ENCODE peak calls at places on chromosomes 12 and 14, in eight cellular contexts. D is amniotic epithelial cell; E is Kasumi-1; W is GM12864; B is H4; M is hippocampal formation; I is B cell; P is effector memory CD8-positive, alpha-beta T cell. Z is an unnamed sample.

GRCh38 chr12:69509308-69509736 is 39.1 kb downstream of the FRS2 start:
- DNase-seq in M (no peak), B (no peak), I (no peak), P (no peak), W (no peak), D (no peak), E (no peak), Z (no peak)

GRCh38 chr12:22271036-22271435 is 63.5 kb downstream of the ST8SIA1 start:
- DNase-seq in I (no peak), M (no peak), P (no peak), E (no peak), B (peak), W (no peak), D (peak), Z (no peak)

GRCh38 chr12:68420225-68421008 is 88.3 kb upstream of the MDM1 start:
- DNase-seq in B (no peak), E (no peak), W (no peak), M (peak), D (peak), I (no peak), P (no peak), Z (no peak)

GRCh38 chr14:98931911-98932310 is 340.1 kb downstream of the BCL11B start:
- DNase-seq in P (peak), D (no peak), E (no peak), W (no peak), M (no peak), I (no peak), B (no peak), Z (no peak)

GRCh38 chr12:132170094-132170636 is 25.9 kb downstream of the NOC4L start:
- DNase-seq in D (peak), B (peak), P (no peak), M (no peak), E (no peak), I (no peak), W (no peak), Z (peak)

GRCh38 chr12:62698701-62699101 is 232.1 kb downstream of the MON2 start:
- DNase-seq in I (no peak), M (no peak), P (no peak), D (no peak), B (no peak), W (no peak), E (no peak), Z (no peak)

GRCh38 chr12:81274619-81275018 is 196.7 kb downstream of the ACSS3 start:
- DNase-seq in E (no peak), B (no peak), M (no peak), W (no peak), P (no peak), D (no peak), I (no peak), Z (no peak)

GRCh38 chr12:119691202-119691846 is 23.4 kb downstream of the PRKAB1 start:
- DNase-seq in P (no peak), E (no peak), M (no peak), W (no peak), B (no peak), D (no peak), I (no peak), Z (no peak)

GRCh38 chr14:81582420-81582819 is 48.8 kb upstream of the SEL1L start:
- DNase-seq in I (no peak), W (no peak), P (no peak), M (no peak), D (no peak), E (no peak), B (no peak), Z (no peak)

GRCh38 chr14:97580923-97581495 is 783.8 kb downstream of the VRK1 start:
- DNase-seq in M (no peak), I (no peak), E (no peak), B (no peak), P (no peak), D (no peak), W (no peak), Z (no peak)

GRCh38 chr12:52527121-52527800 is 7.1 kb upstream of the KRT5 start:
- DNase-seq in I (no peak), D (no peak), B (no peak), E (no peak), P (no peak), W (no peak), M (no peak), Z (no peak)

GRCh38 chr12:6551063-6551461 is 4.8 kb downstream of the IFFO1 start:
- DNase-seq in B (no peak), M (peak), D (no peak), W (no peak), E (no peak), P (no peak), I (no peak), Z (no peak)

GRCh38 chr12:21526721-21527345 is 737 bp downstream of the SPX start:
- DNase-seq in W (no peak), M (no peak), I (no peak), B (no peak), D (no peak), E (no peak), P (no peak), Z (no peak)

GRCh38 chr14:81132492-81132891 is 88.3 kb downstream of the GTF2A1 start:
- DNase-seq in B (no peak), D (no peak), M (no peak), E (no peak), W (no peak), I (no peak), P (no peak), Z (no peak)

GRCh38 chr12:118259079-118259478 is 113.6 kb downstream of the TAOK3 start:
- DNase-seq in D (peak), B (no peak), M (no peak), E (no peak), I (no peak), W (no peak), P (no peak), Z (no peak)

GRCh38 chr12:84054811-84055210 is 857.8 kb downstream of the SLC6A15 start:
- DNase-seq in P (no peak), I (no peak), E (no peak), M (no peak), W (no peak), B (no peak), D (no peak), Z (no peak)

GRCh38 chr12:29133141-29133540 is 15.9 kb upstream of the FAR2 start:
- DNase-seq in W (no peak), D (no peak), E (no peak), M (no peak), B (no peak), P (no peak), I (no peak), Z (no peak)

GRCh38 chr14:94677239-94677612 is 65.0 kb downstream of the SERPINA3 start:
- DNase-seq in P (no peak), E (no peak), B (no peak), M (no peak), D (no peak), I (no peak), W (no peak), Z (no peak)

GRCh38 chr12:124568431-124569374 is 1.3 kb upstream of the NCOR2 start:
- DNase-seq in D (peak), W (peak), I (peak), B (peak), E (peak), M (peak), P (no peak), Z (peak)

GRCh38 chr12:121248611-121249010 is 38.7 kb downstream of the P2RX4 start:
- DNase-seq in W (peak), P (no peak), B (no peak), I (peak), E (no peak), D (no peak), M (no peak), Z (no peak)

GRCh38 chr14:56122306-56122705 is 4.1 kb downstream of the PELI2 start:
- DNase-seq in M (no peak), E (no peak), P (no peak), W (no peak), B (no peak), D (no peak), I (no peak), Z (no peak)

GRCh38 chr12:71947645-71948105 is 9.0 kb downstream of the TPH2 start:
- DNase-seq in B (peak), E (no peak), P (no peak), W (no peak), I (no peak), D (peak), M (peak), Z (peak)

GRCh38 chr12:100473716-100474150 is at the start of gene NR1H4:
- DNase-seq in W (no peak), I (no peak), E (no peak), D (peak), B (no peak), P (no peak), M (no peak), Z (peak)

GRCh38 chr14:93954900-93955891 is 21.2 kb downstream of the ASB2 start:
- DNase-seq in P (peak), E (peak), I (peak), M (no peak), D (no peak), W (no peak), B (no peak), Z (no peak)

GRCh38 chr12:5244513-5244972 is 187.4 kb upstream of the NTF3 start:
- DNase-seq in P (no peak), D (no peak), E (no peak), I (peak), M (no peak), B (no peak), W (no peak), Z (no peak)

GRCh38 chr14:104356738-104357688 is 218.6 kb downstream of the KIF26A start:
- DNase-seq in M (no peak), D (no peak), P (no peak), B (no peak), W (no peak), E (no peak), I (no peak), Z (peak)